ENCODE peak calls at places on chromosomes 4 and X, in eight cellular contexts. One of them, this sample, is unnamed.
A peak's percentile ranks its signal among the peaks of the same experiment; 100 is the strongest.

GRCh38 chrX:68938244-68939004 is 109.6 kb downstream of the EFNB1 start:
- DNase-seq in B cell: no peak
- DNase-seq in mucosa of gallbladder: no peak
- DNase-seq in spleen: peak; percentile 54
- DNase-seq in GM10248: no peak
- DNase-seq in NCI-H1105: no peak
- DNase-seq in endothelial cell of umbilical vein: peak; percentile 34
- DNase-seq in GM12865: peak; percentile 7
- DNase-seq in this sample: no peak

GRCh38 chr4:8589831-8590545 is 2.6 kb upstream of the CPZ start:
- DNase-seq in B cell: no peak
- DNase-seq in mucosa of gallbladder: no peak
- DNase-seq in spleen: peak; percentile 63
- DNase-seq in GM10248: no peak
- DNase-seq in NCI-H1105: no peak
- DNase-seq in endothelial cell of umbilical vein: no peak
- DNase-seq in GM12865: no peak
- DNase-seq in this sample: no peak

GRCh38 chr4:38106301-38106700 is 146.1 kb downstream of the PTTG2 start:
- DNase-seq in B cell: no peak
- DNase-seq in mucosa of gallbladder: no peak
- DNase-seq in spleen: no peak
- DNase-seq in GM10248: no peak
- DNase-seq in NCI-H1105: no peak
- DNase-seq in endothelial cell of umbilical vein: peak; percentile 55
- DNase-seq in GM12865: no peak
- DNase-seq in this sample: no peak

GRCh38 chrX:38882894-38883620 is 81.8 kb downstream of the MID1IP1 start:
- DNase-seq in B cell: no peak
- DNase-seq in mucosa of gallbladder: no peak
- DNase-seq in spleen: no peak
- DNase-seq in GM10248: no peak
- DNase-seq in NCI-H1105: no peak
- DNase-seq in endothelial cell of umbilical vein: peak; percentile 13
- DNase-seq in GM12865: no peak
- DNase-seq in this sample: no peak

GRCh38 chrX:140572724-140573123 is 67.9 kb upstream of the SOX3 start:
- DNase-seq in B cell: peak; percentile 39
- DNase-seq in mucosa of gallbladder: peak; percentile 37
- DNase-seq in spleen: no peak
- DNase-seq in GM10248: peak; percentile 16
- DNase-seq in NCI-H1105: no peak
- DNase-seq in endothelial cell of umbilical vein: no peak
- DNase-seq in GM12865: peak; percentile 49
- DNase-seq in this sample: peak; percentile 0

GRCh38 chrX:68989865-68990606 is 161.2 kb downstream of the EFNB1 start:
- DNase-seq in B cell: no peak
- DNase-seq in mucosa of gallbladder: peak; percentile 54
- DNase-seq in spleen: no peak
- DNase-seq in GM10248: no peak
- DNase-seq in NCI-H1105: no peak
- DNase-seq in endothelial cell of umbilical vein: peak; percentile 44
- DNase-seq in GM12865: no peak
- DNase-seq in this sample: no peak

GRCh38 chr4:7403001-7403400 is 31.7 kb downstream of the PSAPL1 start:
- DNase-seq in B cell: no peak
- DNase-seq in mucosa of gallbladder: peak; percentile 55
- DNase-seq in spleen: peak; percentile 29
- DNase-seq in GM10248: no peak
- DNase-seq in NCI-H1105: no peak
- DNase-seq in endothelial cell of umbilical vein: no peak
- DNase-seq in GM12865: no peak
- DNase-seq in this sample: no peak

GRCh38 chrX:107827137-107827831 is 1.6 kb downstream of the MID2 start:
- DNase-seq in B cell: no peak
- DNase-seq in mucosa of gallbladder: no peak
- DNase-seq in spleen: no peak
- DNase-seq in GM10248: no peak
- DNase-seq in NCI-H1105: no peak
- DNase-seq in endothelial cell of umbilical vein: peak; percentile 43
- DNase-seq in GM12865: no peak
- DNase-seq in this sample: no peak

GRCh38 chr4:86302242-86302641 is 57.6 kb downstream of the MAPK10 start:
- DNase-seq in B cell: no peak
- DNase-seq in mucosa of gallbladder: peak; percentile 24
- DNase-seq in spleen: no peak
- DNase-seq in GM10248: no peak
- DNase-seq in NCI-H1105: peak; percentile 87
- DNase-seq in endothelial cell of umbilical vein: peak; percentile 85
- DNase-seq in GM12865: peak; percentile 57
- DNase-seq in this sample: no peak

GRCh38 chrX:119762718-119763117 is 4.3 kb downstream of the SOWAHD start:
- DNase-seq in B cell: no peak
- DNase-seq in mucosa of gallbladder: no peak
- DNase-seq in spleen: peak; percentile 75
- DNase-seq in GM10248: no peak
- DNase-seq in NCI-H1105: no peak
- DNase-seq in endothelial cell of umbilical vein: no peak
- DNase-seq in GM12865: peak; percentile 37
- DNase-seq in this sample: no peak

GRCh38 chr4:186832906-186833305 is 109.2 kb upstream of the FAT1 start:
- DNase-seq in B cell: no peak
- DNase-seq in mucosa of gallbladder: no peak
- DNase-seq in spleen: no peak
- DNase-seq in GM10248: no peak
- DNase-seq in NCI-H1105: no peak
- DNase-seq in endothelial cell of umbilical vein: peak; percentile 89
- DNase-seq in GM12865: no peak
- DNase-seq in this sample: no peak

GRCh38 chr4:149223659-149224058 is 592.0 kb downstream of the IQCM start:
- DNase-seq in B cell: no peak
- DNase-seq in mucosa of gallbladder: no peak
- DNase-seq in spleen: no peak
- DNase-seq in GM10248: no peak
- DNase-seq in NCI-H1105: no peak
- DNase-seq in endothelial cell of umbilical vein: no peak
- DNase-seq in GM12865: no peak
- DNase-seq in this sample: no peak

This sample was measured in GM19239.